ENCODE peak calls at places on chromosomes 12 and 14, in seven cellular contexts. B is transverse colon, U is GM23338, F is stomach, C is suprapubic skin, X is SK-N-MC, D is HepG2. N is an unnamed sample.

GRCh38 chr14:56630707-56631106 is 51.1 kb downstream of the TMEM260 start:
- DNase-seq in B (no peak), U (no peak), F (no peak), C (no peak), X (no peak), D (no peak), N (no peak)

GRCh38 chr12:58639323-58639934 is 280.9 kb downstream of the LRIG3 start:
- DNase-seq in B (no peak), U (no peak), F (no peak), C (no peak), X (no peak), D (no peak), N (no peak)

GRCh38 chr14:52377940-52378339 is 63.8 kb downstream of the PTGER2 start:
- DNase-seq in B (no peak), U (peak), F (no peak), C (no peak), X (no peak), D (no peak), N (no peak)

GRCh38 chr12:75446857-75447256 is 33.7 kb upstream of the GLIPR1 start:
- DNase-seq in B (no peak), U (no peak), F (no peak), C (no peak), X (no peak), D (no peak), N (no peak)

GRCh38 chr12:114919479-114919878 is 235.5 kb upstream of the TBX3 start:
- DNase-seq in B (no peak), U (no peak), F (no peak), C (no peak), X (no peak), D (peak), N (no peak)

GRCh38 chr14:49424436-49425331 is 161.5 kb downstream of the RPS29 start:
- DNase-seq in B (no peak), U (no peak), F (no peak), C (no peak), X (no peak), D (no peak), N (no peak)

GRCh38 chr14:86852530-86852929 is 1140.5 kb downstream of the GALC start:
- DNase-seq in B (no peak), U (no peak), F (no peak), C (no peak), X (no peak), D (no peak), N (no peak)

GRCh38 chr12:9344540-9344939 is 136.3 kb upstream of the PZP start:
- DNase-seq in B (no peak), U (no peak), F (no peak), C (no peak), X (no peak), D (no peak), N (no peak)

GRCh38 chr12:102757874-102758244 is 159.2 kb downstream of the PAH start:
- DNase-seq in B (no peak), U (no peak), F (no peak), C (no peak), X (no peak), D (no peak), N (no peak)

GRCh38 chr12:130827432-130827831 is 11.6 kb downstream of the STX2 start:
- DNase-seq in B (no peak), U (no peak), F (no peak), C (peak), X (no peak), D (no peak), N (no peak)

GRCh38 chr12:3792623-3793288 is 39.8 kb upstream of the CRACR2A start:
- DNase-seq in B (no peak), U (peak), F (no peak), C (no peak), X (no peak), D (peak), N (no peak)

GRCh38 chr14:56118611-56119181 is 485 bp downstream of the PELI2 start:
- DNase-seq in B (peak), U (peak), F (peak), C (no peak), X (no peak), D (no peak), N (peak)

GRCh38 chr14:100692859-100693558 is 33.7 kb upstream of the DLK1 start:
- DNase-seq in B (no peak), U (no peak), F (no peak), C (no peak), X (no peak), D (peak), N (no peak)
- H3K27ac ChIP-seq in B (no peak), U (no peak), F (no peak), C (no peak), X (no peak), D (peak), N (no peak)

GRCh38 chr14:38838979-38839323 is 264.1 kb downstream of the SEC23A start:
- DNase-seq in B (no peak), U (no peak), F (no peak), C (no peak), X (no peak), D (no peak), N (no peak)

GRCh38 chr14:38838049-38838978 is 264.7 kb downstream of the SEC23A start:
- DNase-seq in B (peak), U (no peak), F (no peak), C (no peak), X (no peak), D (no peak), N (no peak)

GRCh38 chr14:38836539-38836938 is 266.5 kb downstream of the SEC23A start:
- DNase-seq in B (no peak), U (no peak), F (no peak), C (no peak), X (no peak), D (no peak), N (no peak)

GRCh38 chr14:38837333-38838048 is 265.5 kb downstream of the SEC23A start:
- DNase-seq in B (peak), U (no peak), F (no peak), C (no peak), X (no peak), D (no peak), N (no peak)

DNA sequence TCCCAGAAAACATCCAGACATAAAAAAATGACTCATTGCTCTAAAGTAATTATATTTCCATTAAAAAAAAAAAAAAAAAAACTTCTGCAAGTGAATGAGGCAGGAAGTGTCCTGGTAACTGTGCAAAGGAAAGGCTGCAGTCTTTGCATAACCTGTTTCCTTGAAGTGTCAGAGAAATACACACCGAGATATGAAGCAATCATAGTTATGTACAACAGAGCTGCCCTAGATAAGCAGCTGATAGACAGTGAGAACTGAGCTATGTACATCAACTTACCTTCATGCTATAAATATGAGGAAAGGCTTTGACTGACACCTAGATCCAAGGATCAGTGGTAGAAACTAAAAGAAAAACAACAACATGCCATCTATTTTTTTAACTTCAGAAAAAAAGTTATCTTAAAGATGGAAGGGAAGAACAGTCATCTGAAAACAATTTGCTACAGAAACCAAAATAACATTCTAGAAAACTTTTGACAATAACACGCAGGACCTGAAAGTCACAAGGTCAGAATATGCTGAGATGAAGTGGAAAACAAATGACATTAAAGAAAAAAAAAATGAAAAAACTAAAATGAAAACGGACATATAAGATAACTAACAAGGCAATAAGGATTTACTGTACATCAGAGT is 263.2 kb downstream of the SEC23A start:
- DNase-seq in B (no peak), U (no peak), F (no peak), C (no peak), X (no peak), D (no peak), N (no peak)
- TF ChIP-seq POLR2AphosphoS5 in B (no peak), U (no peak), F (no peak), C (no peak), X (no peak), D (no peak), N (no peak)

DNA sequence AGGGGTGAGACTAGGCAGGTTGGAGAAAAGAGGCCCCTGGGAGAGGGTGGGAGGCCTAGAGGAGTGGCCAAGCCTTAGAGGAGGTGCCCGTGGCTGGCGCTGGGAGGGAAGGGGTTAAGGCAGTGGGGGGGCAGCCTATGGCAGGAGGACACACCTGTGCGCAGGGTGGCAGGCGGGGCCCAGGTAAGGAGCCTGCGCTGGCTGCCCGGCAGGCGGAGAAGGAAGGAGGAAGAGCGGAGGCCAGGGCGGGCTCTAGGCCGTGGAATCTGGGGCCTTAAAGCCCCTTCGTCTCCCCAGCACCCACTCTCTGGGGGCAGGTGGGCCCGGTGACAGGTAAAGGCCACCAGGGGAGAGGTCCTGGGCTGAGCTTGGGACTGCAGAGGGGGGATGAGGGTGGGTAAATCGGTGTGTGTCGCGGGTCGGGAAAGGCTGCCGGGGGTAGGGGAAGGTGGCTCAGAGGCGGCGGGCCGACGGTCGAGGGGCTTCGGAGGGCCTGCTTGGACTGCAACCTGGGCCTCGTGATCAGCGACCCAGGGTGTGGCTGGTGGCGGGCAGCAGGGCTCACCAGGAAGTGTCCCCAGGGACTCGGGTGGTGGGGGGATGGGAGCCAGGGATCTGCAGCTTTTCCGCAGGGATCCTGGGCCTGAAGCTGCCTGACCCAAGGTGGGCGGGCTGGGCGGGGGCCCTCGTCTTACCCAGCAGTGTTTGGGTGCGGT is 7.3 kb downstream of the PHB2 start:
- DNase-seq in B (peak), U (peak), F (peak), C (no peak), X (no peak), D (no peak), N (peak)
- H3K4me3 ChIP-seq in B (peak), U (peak), F (peak), C (peak), X (no peak), D (no peak), N (peak)

GRCh38 chr14:22088614-22089359 is 415.2 kb upstream of the OR4E1 start:
- DNase-seq in B (no peak), U (no peak), F (no peak), C (no peak), X (no peak), D (no peak), N (no peak)
- H3K27ac ChIP-seq in B (peak), U (no peak), F (no peak), C (peak), X (no peak), D (no peak), N (peak)

GRCh38 chr14:99619873-99620834 is 16.1 kb upstream of the CCDC85C start:
- DNase-seq in B (no peak), U (no peak), F (no peak), C (no peak), X (no peak), D (no peak), N (no peak)
- TF ChIP-seq POLR2AphosphoS5 in B (no peak), U (no peak), F (peak), C (no peak), X (no peak), D (no peak), N (peak)

DNA sequence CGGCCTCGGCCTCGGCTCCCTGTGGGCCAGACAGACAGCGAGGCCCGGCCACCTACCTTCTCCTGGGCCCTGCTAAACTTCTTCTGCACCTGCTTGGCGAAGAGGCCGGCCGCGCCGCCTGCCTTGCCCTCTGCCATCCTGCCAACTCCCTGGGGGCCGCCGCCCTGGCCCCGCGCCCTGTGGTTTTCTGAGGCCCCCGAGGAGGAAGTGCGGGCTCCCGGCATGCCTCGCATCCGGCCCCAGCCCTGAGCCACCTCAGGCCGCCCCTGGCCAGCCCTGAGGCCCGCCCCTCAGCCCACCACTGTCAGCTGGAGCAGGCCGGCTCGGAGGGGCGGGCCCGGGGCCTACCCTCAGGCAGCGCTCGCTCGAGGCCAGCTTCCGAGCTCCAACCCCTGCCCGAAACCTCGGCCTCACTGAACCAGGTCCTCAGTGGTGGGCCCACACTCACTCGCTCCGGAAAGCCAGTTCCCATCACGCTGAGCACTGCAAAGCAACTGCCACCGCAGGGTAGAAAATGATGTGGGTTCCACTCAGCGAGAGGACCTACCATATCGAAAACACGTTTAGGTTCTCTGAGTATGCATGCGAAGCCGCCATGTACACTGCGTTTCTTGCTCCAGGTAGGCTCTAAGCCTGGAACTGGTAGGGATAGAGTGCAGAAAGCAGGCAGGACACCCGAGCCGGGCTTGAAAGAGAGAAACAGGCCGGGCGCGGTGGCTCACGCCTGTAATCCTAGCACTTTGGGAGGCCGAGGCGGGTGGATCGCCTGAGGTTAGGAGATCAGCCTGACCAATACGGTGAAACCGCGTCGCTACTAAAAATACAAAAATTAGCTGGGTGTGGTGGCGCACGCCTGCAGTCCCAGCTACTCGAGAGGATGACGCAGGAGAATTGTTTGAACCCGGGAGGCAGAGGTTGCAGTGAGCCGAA is at the start of gene BIN2:
- DNase-seq in B (peak), U (no peak), F (peak), C (peak), X (no peak), D (no peak), N (no peak)
- H3K4me3 ChIP-seq in B (peak), U (no peak), F (peak), C (peak), X (no peak), D (no peak), N (no peak)

GRCh38 chr12:124523071-124523470 is 44.3 kb downstream of the NCOR2 start:
- DNase-seq in B (no peak), U (no peak), F (no peak), C (no peak), X (no peak), D (no peak), N (no peak)
- H3K27ac ChIP-seq in B (peak), U (no peak), F (no peak), C (peak), X (peak), D (no peak), N (peak)

N was measured in sigmoid colon.